ENCODE peak calls at places on chromosomes 6 and 20, in five cellular contexts. A is activated T-cell treated with anti-CD3 and anti-CD28 coated beads, Interleukin-2, amount 50 U/mL, for 72 hours; N is central memory CD4-positive, alpha-beta T cell; D is activated naive CD8-positive, alpha-beta T cell treated with anti-CD3 and anti-CD28 coated beads for 36 hours; H is C1 segment of cervical spinal cord. E is an unnamed sample.

GRCh38 chr20:56762401-56762800 is 133.3 kb downstream of the TFAP2C start:
- DNase-seq in N (no peak), H (no peak), A (no peak), D (no peak), E (no peak)

GRCh38 chr6:108721308-108721707 is 126.9 kb upstream of the ARMC2 start:
- DNase-seq in D (no peak), A (no peak), N (no peak), H (no peak), E (no peak)

GRCh38 chr6:109791301-109791700 is 100.2 kb downstream of the FIG4 start:
- DNase-seq in A (no peak), N (no peak), D (no peak), H (no peak), E (peak; percentile 39)

GRCh38 chr6:169186496-169187169 is 67.0 kb downstream of the THBS2 start:
- DNase-seq in H (no peak), A (no peak), D (no peak), N (no peak), E (no peak)

GRCh38 chr20:61056136-61056535 is 195.9 kb upstream of the CDH4 start:
- DNase-seq in A (no peak), N (no peak), D (no peak), H (no peak), E (no peak)

GRCh38 chr6:128511518-128511917 is 8.9 kb downstream of the PTPRK start:
- DNase-seq in A (no peak), H (no peak), N (no peak), D (no peak), E (no peak)

GRCh38 chr6:160808263-160808662 is 106.2 kb downstream of the PLG start:
- DNase-seq in D (no peak), H (no peak), A (no peak), N (no peak), E (no peak)

GRCh38 chr6:19515939-19516338 is 321.2 kb upstream of the ID4 start:
- DNase-seq in A (no peak), N (no peak), H (no peak), D (no peak), E (no peak)

GRCh38 chr6:127119361-127120108 is 1.1 kb downstream of the RSPO3 start:
- DNase-seq in D (peak; percentile 26), N (no peak), H (no peak), A (peak; percentile 16), E (no peak)

GRCh38 chr6:138622967-138623366 is 123.7 kb upstream of the NHSL1 start:
- DNase-seq in H (no peak), N (no peak), D (no peak), A (no peak), E (no peak)

GRCh38 chr6:22079788-22080187 is 217.0 kb downstream of the PRL start:
- DNase-seq in H (no peak), A (no peak), N (no peak), D (no peak), E (no peak)

GRCh38 chr20:44705364-44706094 is 9.6 kb upstream of the CCN5 start:
- DNase-seq in H (no peak), N (no peak), A (no peak), D (no peak), E (no peak)

GRCh38 chr6:128070406-128070805 is 169.5 kb upstream of the THEMIS start:
- DNase-seq in H (no peak), A (no peak), N (no peak), D (no peak), E (no peak)

GRCh38 chr6:91761621-91762020 is 1174.7 kb upstream of the MAP3K7 start:
- DNase-seq in D (no peak), N (no peak), H (no peak), A (no peak), E (no peak)

GRCh38 chr20:22402990-22403859 is 181.1 kb downstream of the FOXA2 start:
- DNase-seq in N (no peak), H (no peak), A (no peak), D (no peak), E (no peak)

GRCh38 chr6:10659697-10660348 is 34.6 kb downstream of the C6orf52 start:
- DNase-seq in H (no peak), D (peak; percentile 13), N (no peak), A (peak; percentile 12), E (no peak)

GRCh38 chr6:26552640-26553189 is 14.5 kb downstream of the HMGN4 start:
- DNase-seq in H (no peak), N (no peak), A (no peak), D (no peak), E (no peak)

GRCh38 chr6:79261666-79262065 is 27.2 kb upstream of the HMGN3 start:
- DNase-seq in A (no peak), D (no peak), H (no peak), N (no peak), E (no peak)

GRCh38 chr20:63696628-63697356 is at the start of gene TNFRSF6B:
- DNase-seq in N (no peak), D (no peak), A (no peak), H (no peak), E (no peak)

GRCh38 chr20:25321991-25322390 is 68.6 kb downstream of the ABHD12 start:
- DNase-seq in N (no peak), A (no peak), D (no peak), H (no peak), E (no peak)

GRCh38 chr20:49894073-49894470 is 21.3 kb downstream of the SPATA2 start:
- DNase-seq in H (no peak), N (no peak), A (peak; percentile 49), D (no peak), E (no peak)

GRCh38 chr6:19803331-19804330 is 33.5 kb upstream of the ID4 start:
- DNase-seq in D (no peak), N (no peak), A (no peak), H (no peak), E (no peak)

GRCh38 chr6:118588626-118589025 is 40.5 kb downstream of the PLN start:
- DNase-seq in A (no peak), H (no peak), N (no peak), D (no peak), E (no peak)

GRCh38 chr20:2687514-2687913 is 5.1 kb upstream of the EBF4 start:
- DNase-seq in D (no peak), N (no peak), H (no peak), A (no peak), E (no peak)

GRCh38 chr6:15400572-15401004 is 154.7 kb downstream of the JARID2 start:
- DNase-seq in H (peak; percentile 46), N (no peak), A (no peak), D (peak; percentile 41), E (peak; percentile 89)

GRCh38 chr6:124888581-124889371 is 73.5 kb upstream of the RNF217 start:
- DNase-seq in A (no peak), N (no peak), H (no peak), D (no peak), E (no peak)

GRCh38 chr6:158046201-158047119 is 64.8 kb downstream of the SYNJ2 start:
- DNase-seq in A (peak; percentile 28), H (no peak), D (peak; percentile 36), N (no peak), E (no peak)

GRCh38 chr6:128560966-128561365 is 40.6 kb upstream of the PTPRK start:
- DNase-seq in D (no peak), N (no peak), A (no peak), H (no peak), E (no peak)

GRCh38 chr20:61385316-61385715 is 133.3 kb downstream of the CDH4 start:
- DNase-seq in A (no peak), D (no peak), H (no peak), N (no peak), E (no peak)

GRCh38 chr6:161228911-161229591 is 44.8 kb downstream of the AGPAT4 start:
- DNase-seq in A (peak; percentile 32), H (no peak), D (no peak), N (no peak), E (no peak)

GRCh38 chr6:81761197-81761596 is 8.7 kb upstream of the TENT5A start:
- DNase-seq in D (no peak), N (no peak), H (no peak), A (no peak), E (no peak)

GRCh38 chr20:20498081-20498861 is 130.4 kb downstream of the INSM1 start:
- DNase-seq in D (no peak), A (no peak), N (no peak), H (peak; percentile 14), E (peak; percentile 79)

GRCh38 chr6:43090557-43090952 is 14.4 kb downstream of the PTK7 start:
- DNase-seq in D (no peak), A (no peak), N (no peak), H (no peak), E (no peak)

GRCh38 chr6:29926081-29926794 is 16.1 kb upstream of the HLA-A start:
- DNase-seq in N (peak; percentile 5), A (peak; percentile 53), H (no peak), D (no peak), E (no peak)

GRCh38 chr6:136962661-136963060 is 40.6 kb downstream of the SLC35D3 start:
- DNase-seq in N (no peak), A (no peak), H (no peak), D (no peak), E (peak; percentile 16)

GRCh38 chr20:3723284-3723683 is 9.2 kb upstream of the HSPA12B start:
- DNase-seq in N (no peak), H (no peak), A (no peak), D (no peak), E (no peak)

GRCh38 chr20:63215101-63216040 is 560 bp downstream of the YTHDF1 start:
- DNase-seq in D (peak; percentile 25), A (peak; percentile 33), H (no peak), N (no peak), E (no peak)

GRCh38 chr6:12566618-12567123 is 149.9 kb upstream of the PHACTR1 start:
- DNase-seq in H (no peak), D (no peak), N (no peak), A (no peak), E (no peak)

E was measured in globus pallidus.